ENCODE peak calls at places on chromosomes 5 and 9, in ten cellular contexts. K is lower lobe of right lung, Y is stomach, C is uterus, U is ascending aorta, H is keratinocyte, F is A549, M is cardiac fibroblast, R is kidney, E is AG10803. V is an unnamed sample.

GRCh38 chr9:967436-967835 is 9.0 kb upstream of the DMRT3 start:
- DNase-seq in U (no peak), F (no peak), M (no peak), E (no peak), C (no peak), Y (no peak), K (no peak), H (no peak), R (no peak), V (no peak)

GRCh38 chr9:108534741-108535140 is 321.0 kb downstream of the ACTL7B start:
- DNase-seq in F (no peak), K (no peak), E (peak; percentile 81), H (no peak), R (no peak), M (peak; percentile 77), Y (no peak), U (no peak), C (no peak), V (peak; percentile 77)

GRCh38 chr9:109705515-109705914 is 74.5 kb upstream of the PALM2AKAP2 start:
- DNase-seq in U (no peak), H (peak; percentile 17), R (no peak), M (peak; percentile 75), K (no peak), Y (no peak), E (peak; percentile 56), C (no peak), F (peak; percentile 46), V (peak; percentile 56)

GRCh38 chr9:34143116-34143515 is 16.6 kb upstream of the DCAF12 start:
- DNase-seq in C (no peak), F (no peak), H (no peak), U (no peak), K (no peak), R (no peak), E (no peak), Y (no peak), M (peak; percentile 5), V (no peak)

GRCh38 chr5:145470382-145470979 is 364.7 kb downstream of the PRELID2 start:
- DNase-seq in E (no peak), F (no peak), C (no peak), R (no peak), M (no peak), K (no peak), Y (no peak), U (no peak), H (no peak), V (peak; percentile 6)

GRCh38 chr9:18848657-18849056 is 184.4 kb downstream of the SAXO1 start:
- DNase-seq in U (no peak), Y (no peak), H (no peak), K (no peak), C (no peak), M (no peak), R (no peak), E (no peak), F (no peak), V (no peak)

GRCh38 chr9:127555830-127556820 is 56.0 kb upstream of the STXBP1 start:
- DNase-seq in H (peak; percentile 94), U (peak; percentile 65), M (peak; percentile 95), R (peak; percentile 95), F (peak; percentile 90), C (peak; percentile 51), Y (peak; percentile 70), K (peak; percentile 82), E (peak; percentile 96), V (peak; percentile 98)

GRCh38 chr5:64096771-64097170 is 68.9 kb upstream of the RNF180 start:
- DNase-seq in C (no peak), R (no peak), F (no peak), U (no peak), Y (no peak), K (no peak), H (no peak), M (no peak), E (no peak), V (no peak)

GRCh38 chr5:87308024-87308423 is 40.3 kb downstream of the RASA1 start:
- DNase-seq in R (no peak), F (no peak), C (no peak), H (no peak), Y (no peak), U (no peak), E (no peak), M (no peak), K (no peak), V (no peak)

DNA sequence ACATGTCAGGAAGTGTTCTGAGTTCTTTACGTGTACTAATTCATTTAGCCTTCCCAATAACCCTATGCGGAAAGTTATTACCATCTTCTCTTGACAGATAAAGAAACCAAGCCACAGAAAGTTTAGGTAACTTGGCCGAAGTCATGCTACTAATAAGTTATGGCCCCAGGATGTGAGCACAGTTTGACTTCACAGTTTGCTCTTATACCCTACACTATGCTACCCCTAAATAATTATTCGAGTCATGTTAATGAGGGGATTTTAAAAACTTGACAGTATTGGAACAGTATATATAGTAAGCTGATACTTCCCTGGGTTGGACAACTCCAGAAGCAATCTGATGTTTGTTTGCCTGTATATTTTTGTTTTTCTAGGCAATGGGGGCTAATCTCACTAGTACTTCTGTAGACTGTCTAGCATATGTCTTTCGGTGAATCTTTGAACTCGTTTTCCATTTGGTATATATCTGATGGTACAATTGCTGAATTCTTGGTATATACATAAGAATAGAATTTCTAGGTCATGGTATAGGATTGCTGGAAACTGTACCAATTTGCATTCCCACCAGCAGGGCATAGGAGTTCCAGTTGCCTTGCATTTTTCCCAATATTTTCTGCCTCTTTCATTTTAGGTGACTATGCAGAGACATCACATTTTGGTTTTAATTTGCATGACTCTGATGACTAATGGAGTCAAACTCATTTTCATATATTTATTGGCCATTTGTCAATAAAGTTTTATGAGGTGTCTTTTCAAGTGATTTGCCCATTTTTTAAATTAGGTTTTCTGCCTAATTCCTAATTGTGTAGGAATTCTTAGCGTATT is 29.2 kb upstream of the PDCD1LG2 start:
- DNase-seq in F (peak; percentile 8), Y (no peak), E (no peak), U (no peak), C (no peak), M (no peak), H (no peak), K (no peak), R (no peak), V (no peak)
- TF ChIP-seq CTCF in F (no peak), Y (no peak), E (peak; percentile 10), U (no peak), C (no peak), M (peak; percentile 23), H (no peak), K (no peak), R (no peak), V (peak; percentile 10)

GRCh38 chr5:82277987-82278710 is at the start of gene RPS23:
- DNase-seq in R (peak; percentile 96), Y (peak; percentile 91), U (peak; percentile 60), K (peak; percentile 94), F (peak; percentile 93), C (peak; percentile 89), M (peak; percentile 95), E (peak; percentile 88), H (peak; percentile 63), V (peak; percentile 95)

GRCh38 chr5:82278711-82279370 is 687 bp upstream of the RPS23 start:
- DNase-seq in R (no peak), C (no peak), F (no peak), U (no peak), Y (no peak), M (no peak), H (no peak), K (no peak), E (no peak), V (no peak)

GRCh38 chr5:82275267-82275664 is 2.9 kb downstream of the RPS23 start:
- DNase-seq in C (no peak), Y (no peak), F (no peak), M (no peak), H (no peak), K (no peak), R (no peak), E (no peak), U (no peak), V (no peak)

GRCh38 chr5:82277613-82277986 is 554 bp downstream of the RPS23 start:
- DNase-seq in Y (no peak), E (peak; percentile 20), U (no peak), R (no peak), C (no peak), K (no peak), F (no peak), H (no peak), M (peak; percentile 30), V (peak; percentile 9)

DNA sequence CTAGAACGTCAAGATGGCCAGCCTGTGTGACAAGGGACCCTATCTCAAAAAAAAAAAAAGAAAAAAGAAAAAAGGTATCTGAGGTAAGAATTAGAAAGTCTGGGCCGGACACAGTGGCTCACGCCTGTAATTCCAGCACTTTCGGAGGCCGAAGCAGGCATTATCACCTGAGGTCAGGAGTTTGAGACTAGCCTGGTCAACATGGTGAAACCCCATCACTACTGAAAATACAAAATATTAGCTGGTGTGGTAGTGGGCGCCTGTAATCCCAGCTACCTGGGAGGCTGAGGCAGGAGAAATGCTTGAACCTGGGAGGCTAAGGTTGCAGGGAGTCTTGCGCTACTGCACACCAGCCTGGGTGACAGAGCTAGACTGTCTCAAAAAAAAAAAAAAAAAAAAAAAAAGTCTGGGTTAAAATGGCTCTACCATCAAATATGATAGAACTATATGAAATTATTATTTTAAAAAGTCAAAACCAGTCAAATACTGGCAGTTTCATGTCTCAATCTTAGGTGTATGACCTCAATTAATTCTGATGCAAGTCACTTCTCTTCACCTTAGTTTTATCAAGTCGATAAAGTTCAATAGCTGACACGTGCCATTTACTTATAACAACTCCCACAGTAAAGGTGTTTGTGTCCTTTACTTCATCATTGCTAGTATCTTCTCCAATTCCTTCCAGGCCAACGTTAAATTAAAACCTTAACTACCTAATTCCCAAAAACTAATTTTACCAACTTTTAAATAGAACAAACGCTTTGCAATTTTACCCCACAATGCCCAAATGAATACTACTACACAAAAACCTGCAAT is 1.1 kb downstream of the RPS23 start:
- DNase-seq in R (no peak), Y (no peak), F (no peak), U (no peak), M (no peak), E (no peak), H (no peak), C (no peak), K (no peak), V (no peak)
- H3K4me3 ChIP-seq in R (peak overlapping the region; percentile 83), Y (peak overlapping the region; percentile 68), F (peak overlapping the region; percentile 82), U (peak overlapping the region; percentile 90), M (peak overlapping the region; percentile 96), E (peak overlapping the region; percentile 96), H (peak overlapping the region; percentile 93), C (peak overlapping the region; percentile 87), K (peak overlapping the region; percentile 92), V (peak overlapping the region; percentile 99)

DNA sequence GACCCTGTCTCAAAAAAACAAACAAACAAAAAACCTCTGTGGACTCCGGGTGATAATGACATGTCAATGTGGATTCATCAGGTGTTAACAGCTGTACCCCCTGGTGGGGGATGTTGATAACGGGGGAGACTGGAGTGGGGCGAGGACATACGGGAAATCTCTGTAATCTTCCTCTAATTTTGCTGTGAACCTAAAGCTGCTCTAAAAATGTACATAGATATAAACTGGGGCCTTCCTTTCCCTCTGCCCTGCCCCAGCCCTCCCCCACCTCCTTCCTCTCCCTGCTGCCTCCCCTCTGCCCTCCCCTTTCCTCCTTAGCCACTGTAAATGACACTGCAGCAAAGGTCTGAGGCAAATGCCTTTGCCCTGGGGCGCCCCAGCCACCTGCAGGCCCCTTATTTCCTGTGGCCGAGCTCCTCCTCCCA is 1.4 kb upstream of the CEL start:
- DNase-seq in R (peak; percentile 4), M (no peak), E (no peak), K (no peak), U (no peak), Y (no peak), H (no peak), C (no peak), F (no peak), V (no peak)
- TF ChIP-seq CTCF in R (no peak), M (no peak), E (no peak), K (no peak), U (no peak), Y (no peak), H (no peak), C (no peak), F (no peak), V (no peak)

GRCh38 chr5:73215525-73215890 is 42.5 kb downstream of the TMEM174 start:
- DNase-seq in Y (no peak), E (peak; percentile 53), U (no peak), H (no peak), M (peak; percentile 16), R (no peak), C (no peak), K (no peak), F (no peak), V (no peak)
- H3K4me3 ChIP-seq in Y (peak overlapping the region; percentile 37), E (peak overlapping the region; percentile 61), U (peak overlapping the region; percentile 63), H (no peak overlapping the region), M (peak overlapping the region; percentile 41), R (peak overlapping the region; percentile 32), C (peak overlapping the region; percentile 12), K (peak overlapping the region; percentile 46), F (peak overlapping the region; percentile 47), V (peak overlapping the region; percentile 48)

V was measured in foreskin fibroblast.